ENCODE peak calls at places on chromosome 2, in four cellular contexts. One of them, this sample, is unnamed.
A peak's percentile ranks its signal among the peaks of the same experiment; 100 is the strongest.

GRCh38 chr2:61356958-61357350 is 113.9 kb downstream of the USP34 start:
- DNase-seq in Ammon's horn: no peak
- DNase-seq in GM10248: no peak
- DNase-seq in stomach: no peak
- DNase-seq in this sample: no peak

GRCh38 chr2:13015941-13016340 is 299.2 kb downstream of the TRIB2 start:
- DNase-seq in GM10248: no peak
- DNase-seq in Ammon's horn: no peak
- DNase-seq in stomach: no peak
- DNase-seq in this sample: no peak

GRCh38 chr2:29644949-29645348 is 276.4 kb downstream of the ALK start:
- DNase-seq in stomach: no peak
- DNase-seq in GM10248: no peak
- DNase-seq in Ammon's horn: no peak
- DNase-seq in this sample: no peak

GRCh38 chr2:29309090-29310054 is 194.2 kb downstream of the CLIP4 start:
- DNase-seq in stomach: peak; percentile 56
- DNase-seq in GM10248: peak; percentile 71
- DNase-seq in Ammon's horn: peak; percentile 87
- DNase-seq in this sample: peak; percentile 49

GRCh38 chr2:218476676-218477075 is 57.8 kb downstream of the VIL1 start:
- DNase-seq in GM10248: no peak
- DNase-seq in Ammon's horn: no peak
- DNase-seq in stomach: no peak
- DNase-seq in this sample: no peak

GRCh38 chr2:53865264-53865663 is 5.5 kb upstream of the GPR75 start:
- DNase-seq in stomach: no peak
- DNase-seq in GM10248: no peak
- DNase-seq in Ammon's horn: no peak
- DNase-seq in this sample: no peak

GRCh38 chr2:232874677-232875223 is 4.7 kb downstream of the SNORC start:
- DNase-seq in stomach: no peak
- DNase-seq in GM10248: no peak
- DNase-seq in Ammon's horn: no peak
- DNase-seq in this sample: no peak

GRCh38 chr2:18378020-18378653 is 182.3 kb downstream of the RDH14 start:
- DNase-seq in stomach: no peak
- DNase-seq in Ammon's horn: peak; percentile 60
- DNase-seq in GM10248: peak; percentile 39
- DNase-seq in this sample: no peak